ENCODE peak calls at places on chromosomes 2 and 18, in seven cellular contexts. One of them, this sample, is unnamed.

GRCh38 chr18:9925369-9925768 is 11.6 kb downstream of the VAPA start:
- DNase-seq in NCI-H1417: no peak
- DNase-seq in RCC 7860: no peak
- DNase-seq in G401: no peak
- DNase-seq in foreskin fibroblast: no peak
- DNase-seq in nucleus accumbens: no peak
- DNase-seq in stimulated activated CD8-positive, alpha-beta memory T cell treated with anti-CD3 and anti-CD28 coated beads, Interleukin-15, amount 100 ng/mL, for 24 hours: no peak
- DNase-seq in this sample: peak; percentile 17

GRCh38 chr2:207836526-207837133 is 66.9 kb upstream of the FZD5 start:
- DNase-seq in nucleus accumbens: no peak
- DNase-seq in G401: peak; percentile 68
- DNase-seq in RCC 7860: no peak
- DNase-seq in foreskin fibroblast: no peak
- DNase-seq in stimulated activated CD8-positive, alpha-beta memory T cell treated with anti-CD3 and anti-CD28 coated beads, Interleukin-15, amount 100 ng/mL, for 24 hours: no peak
- DNase-seq in NCI-H1417: no peak
- DNase-seq in this sample: no peak

GRCh38 chr2:98803747-98804650 is 73.1 kb upstream of the MGAT4A start:
- DNase-seq in foreskin fibroblast: no peak
- DNase-seq in nucleus accumbens: no peak
- DNase-seq in G401: no peak
- DNase-seq in NCI-H1417: no peak
- DNase-seq in RCC 7860: no peak
- DNase-seq in stimulated activated CD8-positive, alpha-beta memory T cell treated with anti-CD3 and anti-CD28 coated beads, Interleukin-15, amount 100 ng/mL, for 24 hours: no peak
- DNase-seq in this sample: no peak

GRCh38 chr18:12014976-12015696 is 33.8 kb downstream of the IMPA2 start:
- DNase-seq in G401: peak; percentile 32
- DNase-seq in RCC 7860: no peak
- DNase-seq in NCI-H1417: no peak
- DNase-seq in foreskin fibroblast: no peak
- DNase-seq in nucleus accumbens: no peak
- DNase-seq in stimulated activated CD8-positive, alpha-beta memory T cell treated with anti-CD3 and anti-CD28 coated beads, Interleukin-15, amount 100 ng/mL, for 24 hours: no peak
- DNase-seq in this sample: no peak

GRCh38 chr18:62324355-62324828 is 718 bp upstream of the TNFRSF11A start:
- DNase-seq in nucleus accumbens: no peak
- DNase-seq in G401: peak; percentile 8
- DNase-seq in stimulated activated CD8-positive, alpha-beta memory T cell treated with anti-CD3 and anti-CD28 coated beads, Interleukin-15, amount 100 ng/mL, for 24 hours: no peak
- DNase-seq in NCI-H1417: no peak
- DNase-seq in RCC 7860: no peak
- DNase-seq in foreskin fibroblast: peak; percentile 25
- DNase-seq in this sample: no peak

GRCh38 chr18:13264091-13264777 is 45.7 kb downstream of the LDLRAD4 start:
- DNase-seq in RCC 7860: no peak
- DNase-seq in NCI-H1417: no peak
- DNase-seq in G401: peak; percentile 63
- DNase-seq in stimulated activated CD8-positive, alpha-beta memory T cell treated with anti-CD3 and anti-CD28 coated beads, Interleukin-15, amount 100 ng/mL, for 24 hours: no peak
- DNase-seq in nucleus accumbens: no peak
- DNase-seq in foreskin fibroblast: no peak
- DNase-seq in this sample: no peak

GRCh38 chr18:4352746-4353522 is 102.2 kb downstream of the DLGAP1 start:
- DNase-seq in NCI-H1417: no peak
- DNase-seq in stimulated activated CD8-positive, alpha-beta memory T cell treated with anti-CD3 and anti-CD28 coated beads, Interleukin-15, amount 100 ng/mL, for 24 hours: no peak
- DNase-seq in G401: peak; percentile 82
- DNase-seq in nucleus accumbens: no peak
- DNase-seq in RCC 7860: no peak
- DNase-seq in foreskin fibroblast: no peak
- DNase-seq in this sample: no peak

GRCh38 chr18:79517322-79517721 is 121.6 kb downstream of the NFATC1 start:
- DNase-seq in stimulated activated CD8-positive, alpha-beta memory T cell treated with anti-CD3 and anti-CD28 coated beads, Interleukin-15, amount 100 ng/mL, for 24 hours: no peak
- DNase-seq in G401: no peak
- DNase-seq in nucleus accumbens: no peak
- DNase-seq in NCI-H1417: no peak
- DNase-seq in RCC 7860: no peak
- DNase-seq in foreskin fibroblast: no peak
- DNase-seq in this sample: no peak

GRCh38 chr2:238703436-238703835 is 144.4 kb upstream of the TWIST2 start:
- DNase-seq in foreskin fibroblast: no peak
- DNase-seq in RCC 7860: no peak
- DNase-seq in G401: no peak
- DNase-seq in nucleus accumbens: no peak
- DNase-seq in NCI-H1417: no peak
- DNase-seq in stimulated activated CD8-positive, alpha-beta memory T cell treated with anti-CD3 and anti-CD28 coated beads, Interleukin-15, amount 100 ng/mL, for 24 hours: no peak
- DNase-seq in this sample: no peak

GRCh38 chr2:111711270-111711669 is 172.7 kb downstream of the ANAPC1 start:
- DNase-seq in G401: no peak
- DNase-seq in RCC 7860: no peak
- DNase-seq in foreskin fibroblast: no peak
- DNase-seq in nucleus accumbens: no peak
- DNase-seq in stimulated activated CD8-positive, alpha-beta memory T cell treated with anti-CD3 and anti-CD28 coated beads, Interleukin-15, amount 100 ng/mL, for 24 hours: no peak
- DNase-seq in NCI-H1417: no peak
- DNase-seq in this sample: no peak

GRCh38 chr2:111135910-111136297 is 15.2 kb downstream of the BCL2L11 start:
- DNase-seq in NCI-H1417: no peak
- DNase-seq in G401: no peak
- DNase-seq in nucleus accumbens: no peak
- DNase-seq in foreskin fibroblast: no peak
- DNase-seq in stimulated activated CD8-positive, alpha-beta memory T cell treated with anti-CD3 and anti-CD28 coated beads, Interleukin-15, amount 100 ng/mL, for 24 hours: no peak
- DNase-seq in RCC 7860: peak; percentile 58
- DNase-seq in this sample: no peak

GRCh38 chr2:23320058-23320457 is 64.9 kb upstream of the KLHL29 start:
- DNase-seq in NCI-H1417: no peak
- DNase-seq in foreskin fibroblast: no peak
- DNase-seq in RCC 7860: no peak
- DNase-seq in stimulated activated CD8-positive, alpha-beta memory T cell treated with anti-CD3 and anti-CD28 coated beads, Interleukin-15, amount 100 ng/mL, for 24 hours: no peak
- DNase-seq in nucleus accumbens: no peak
- DNase-seq in G401: no peak
- DNase-seq in this sample: no peak

GRCh38 chr18:35522130-35522959 is 24.6 kb upstream of the INO80C start:
- DNase-seq in stimulated activated CD8-positive, alpha-beta memory T cell treated with anti-CD3 and anti-CD28 coated beads, Interleukin-15, amount 100 ng/mL, for 24 hours: no peak
- DNase-seq in nucleus accumbens: no peak
- DNase-seq in G401: no peak
- DNase-seq in RCC 7860: no peak
- DNase-seq in NCI-H1417: no peak
- DNase-seq in foreskin fibroblast: no peak
- DNase-seq in this sample: no peak

GRCh38 chr2:205687018-205687956 is 5.0 kb downstream of the NRP2 start:
- DNase-seq in nucleus accumbens: no peak
- DNase-seq in G401: no peak
- DNase-seq in NCI-H1417: no peak
- DNase-seq in RCC 7860: no peak
- DNase-seq in stimulated activated CD8-positive, alpha-beta memory T cell treated with anti-CD3 and anti-CD28 coated beads, Interleukin-15, amount 100 ng/mL, for 24 hours: no peak
- DNase-seq in foreskin fibroblast: no peak
- DNase-seq in this sample: no peak

GRCh38 chr2:137091704-137092103 is 326.4 kb downstream of the THSD7B start:
- DNase-seq in NCI-H1417: no peak
- DNase-seq in G401: no peak
- DNase-seq in foreskin fibroblast: no peak
- DNase-seq in nucleus accumbens: no peak
- DNase-seq in stimulated activated CD8-positive, alpha-beta memory T cell treated with anti-CD3 and anti-CD28 coated beads, Interleukin-15, amount 100 ng/mL, for 24 hours: no peak
- DNase-seq in RCC 7860: no peak
- DNase-seq in this sample: no peak

GRCh38 chr2:43819489-43820163 is 19.0 kb downstream of the ABCG5 start:
- DNase-seq in G401: no peak
- DNase-seq in foreskin fibroblast: no peak
- DNase-seq in nucleus accumbens: no peak
- DNase-seq in RCC 7860: no peak
- DNase-seq in stimulated activated CD8-positive, alpha-beta memory T cell treated with anti-CD3 and anti-CD28 coated beads, Interleukin-15, amount 100 ng/mL, for 24 hours: no peak
- DNase-seq in NCI-H1417: no peak
- DNase-seq in this sample: no peak

GRCh38 chr2:25332571-25332970 is 9.2 kb downstream of the DNMT3A start:
- DNase-seq in NCI-H1417: no peak
- DNase-seq in RCC 7860: no peak
- DNase-seq in nucleus accumbens: peak; percentile 65
- DNase-seq in G401: no peak
- DNase-seq in foreskin fibroblast: no peak
- DNase-seq in stimulated activated CD8-positive, alpha-beta memory T cell treated with anti-CD3 and anti-CD28 coated beads, Interleukin-15, amount 100 ng/mL, for 24 hours: no peak
- DNase-seq in this sample: no peak

GRCh38 chr2:95316466-95317122 is 19.4 kb downstream of the KCNIP3 start:
- DNase-seq in nucleus accumbens: no peak
- DNase-seq in stimulated activated CD8-positive, alpha-beta memory T cell treated with anti-CD3 and anti-CD28 coated beads, Interleukin-15, amount 100 ng/mL, for 24 hours: no peak
- DNase-seq in foreskin fibroblast: peak; percentile 94
- DNase-seq in NCI-H1417: no peak
- DNase-seq in G401: no peak
- DNase-seq in RCC 7860: peak; percentile 51
- DNase-seq in this sample: peak; percentile 42

GRCh38 chr18:25727281-25727680 is 363.1 kb downstream of the SS18 start:
- DNase-seq in G401: no peak
- DNase-seq in RCC 7860: no peak
- DNase-seq in stimulated activated CD8-positive, alpha-beta memory T cell treated with anti-CD3 and anti-CD28 coated beads, Interleukin-15, amount 100 ng/mL, for 24 hours: no peak
- DNase-seq in NCI-H1417: no peak
- DNase-seq in nucleus accumbens: no peak
- DNase-seq in foreskin fibroblast: no peak
- DNase-seq in this sample: no peak

GRCh38 chr2:239259603-239260298 is 141.1 kb downstream of the HDAC4 start:
- DNase-seq in nucleus accumbens: no peak
- DNase-seq in foreskin fibroblast: no peak
- DNase-seq in stimulated activated CD8-positive, alpha-beta memory T cell treated with anti-CD3 and anti-CD28 coated beads, Interleukin-15, amount 100 ng/mL, for 24 hours: no peak
- DNase-seq in G401: no peak
- DNase-seq in NCI-H1417: no peak
- DNase-seq in RCC 7860: no peak
- DNase-seq in this sample: no peak

GRCh38 chr2:208025814-208026184 is 472 bp upstream of the PLEKHM3 start:
- DNase-seq in stimulated activated CD8-positive, alpha-beta memory T cell treated with anti-CD3 and anti-CD28 coated beads, Interleukin-15, amount 100 ng/mL, for 24 hours: no peak
- DNase-seq in RCC 7860: no peak
- DNase-seq in NCI-H1417: peak; percentile 48
- DNase-seq in nucleus accumbens: no peak
- DNase-seq in G401: peak; percentile 62
- DNase-seq in foreskin fibroblast: no peak
- DNase-seq in this sample: no peak

GRCh38 chr2:216139884-216140283 is 30.7 kb downstream of the XRCC5 start:
- DNase-seq in foreskin fibroblast: no peak
- DNase-seq in G401: no peak
- DNase-seq in RCC 7860: peak; percentile 17
- DNase-seq in nucleus accumbens: no peak
- DNase-seq in NCI-H1417: no peak
- DNase-seq in stimulated activated CD8-positive, alpha-beta memory T cell treated with anti-CD3 and anti-CD28 coated beads, Interleukin-15, amount 100 ng/mL, for 24 hours: no peak
- DNase-seq in this sample: no peak

GRCh38 chr2:181275643-181276070 is 181.5 kb upstream of the ITGA4 start:
- DNase-seq in NCI-H1417: no peak
- DNase-seq in stimulated activated CD8-positive, alpha-beta memory T cell treated with anti-CD3 and anti-CD28 coated beads, Interleukin-15, amount 100 ng/mL, for 24 hours: no peak
- DNase-seq in RCC 7860: no peak
- DNase-seq in nucleus accumbens: no peak
- DNase-seq in foreskin fibroblast: no peak
- DNase-seq in G401: no peak
- DNase-seq in this sample: no peak

GRCh38 chr2:15764683-15765011 is 173.0 kb downstream of the DDX1 start:
- DNase-seq in NCI-H1417: no peak
- DNase-seq in RCC 7860: no peak
- DNase-seq in foreskin fibroblast: no peak
- DNase-seq in nucleus accumbens: no peak
- DNase-seq in G401: no peak
- DNase-seq in stimulated activated CD8-positive, alpha-beta memory T cell treated with anti-CD3 and anti-CD28 coated beads, Interleukin-15, amount 100 ng/mL, for 24 hours: no peak
- DNase-seq in this sample: no peak

GRCh38 chr2:232043966-232044365 is 82.5 kb downstream of the DIS3L2 start:
- DNase-seq in foreskin fibroblast: no peak
- DNase-seq in nucleus accumbens: no peak
- DNase-seq in RCC 7860: no peak
- DNase-seq in NCI-H1417: no peak
- DNase-seq in stimulated activated CD8-positive, alpha-beta memory T cell treated with anti-CD3 and anti-CD28 coated beads, Interleukin-15, amount 100 ng/mL, for 24 hours: no peak
- DNase-seq in G401: no peak
- DNase-seq in this sample: no peak

GRCh38 chr2:142723236-142723635 is 154.2 kb upstream of the KYNU start:
- DNase-seq in NCI-H1417: no peak
- DNase-seq in nucleus accumbens: no peak
- DNase-seq in RCC 7860: no peak
- DNase-seq in G401: no peak
- DNase-seq in foreskin fibroblast: no peak
- DNase-seq in stimulated activated CD8-positive, alpha-beta memory T cell treated with anti-CD3 and anti-CD28 coated beads, Interleukin-15, amount 100 ng/mL, for 24 hours: no peak
- DNase-seq in this sample: no peak

GRCh38 chr18:8303151-8303770 is 306.0 kb upstream of the RAB12 start:
- DNase-seq in stimulated activated CD8-positive, alpha-beta memory T cell treated with anti-CD3 and anti-CD28 coated beads, Interleukin-15, amount 100 ng/mL, for 24 hours: no peak
- DNase-seq in RCC 7860: no peak
- DNase-seq in NCI-H1417: no peak
- DNase-seq in foreskin fibroblast: peak; percentile 64
- DNase-seq in G401: peak; percentile 70
- DNase-seq in nucleus accumbens: no peak
- DNase-seq in this sample: no peak

GRCh38 chr2:10333247-10333613 is 30.5 kb downstream of the HPCAL1 start:
- DNase-seq in NCI-H1417: no peak
- DNase-seq in stimulated activated CD8-positive, alpha-beta memory T cell treated with anti-CD3 and anti-CD28 coated beads, Interleukin-15, amount 100 ng/mL, for 24 hours: no peak
- DNase-seq in nucleus accumbens: no peak
- DNase-seq in RCC 7860: no peak
- DNase-seq in G401: no peak
- DNase-seq in foreskin fibroblast: no peak
- DNase-seq in this sample: no peak

GRCh38 chr2:75592888-75593287 is 32.1 kb upstream of the EVA1A start:
- DNase-seq in foreskin fibroblast: no peak
- DNase-seq in nucleus accumbens: no peak
- DNase-seq in G401: no peak
- DNase-seq in NCI-H1417: no peak
- DNase-seq in stimulated activated CD8-positive, alpha-beta memory T cell treated with anti-CD3 and anti-CD28 coated beads, Interleukin-15, amount 100 ng/mL, for 24 hours: no peak
- DNase-seq in RCC 7860: no peak
- DNase-seq in this sample: no peak

GRCh38 chr18:8984131-8984670 is 118.3 kb upstream of the NDUFV2 start:
- DNase-seq in nucleus accumbens: no peak
- DNase-seq in NCI-H1417: no peak
- DNase-seq in RCC 7860: no peak
- DNase-seq in G401: no peak
- DNase-seq in foreskin fibroblast: no peak
- DNase-seq in stimulated activated CD8-positive, alpha-beta memory T cell treated with anti-CD3 and anti-CD28 coated beads, Interleukin-15, amount 100 ng/mL, for 24 hours: no peak
- DNase-seq in this sample: no peak

GRCh38 chr2:157898591-157898996 is 22.5 kb upstream of the ACVR1 start:
- DNase-seq in NCI-H1417: no peak
- DNase-seq in RCC 7860: peak; percentile 50
- DNase-seq in stimulated activated CD8-positive, alpha-beta memory T cell treated with anti-CD3 and anti-CD28 coated beads, Interleukin-15, amount 100 ng/mL, for 24 hours: no peak
- DNase-seq in nucleus accumbens: no peak
- DNase-seq in foreskin fibroblast: peak; percentile 94
- DNase-seq in G401: no peak
- DNase-seq in this sample: peak; percentile 21